ENCODE peak calls at places on chromosomes 1 and 21, in five cellular contexts. V is activated T-cell treated with anti-CD3 and anti-CD28 coated beads for 24 hours, X is amniotic epithelial cell, Y is AG09309, M is AG04450. S is an unnamed sample.

GRCh38 chr1:27116697-27117096 is 38.2 kb downstream of the SLC9A1 start:
- DNase-seq in V (no peak), X (no peak), Y (no peak), M (no peak), S (no peak)

GRCh38 chr1:14697371-14697770 is 98.9 kb downstream of the KAZN start:
- DNase-seq in V (no peak), X (no peak), Y (no peak), M (no peak), S (no peak)

GRCh38 chr1:198497326-198498220 is 42.9 kb downstream of the ATP6V1G3 start:
- DNase-seq in V (no peak), X (peak), Y (peak), M (no peak), S (no peak)

GRCh38 chr1:14894811-14895524 is 258.6 kb upstream of the TMEM51 start:
- DNase-seq in V (no peak), X (no peak), Y (no peak), M (no peak), S (no peak)

GRCh38 chr1:202861420-202862121 is 27.4 kb downstream of the RABIF start:
- DNase-seq in V (peak), X (peak), Y (peak), M (peak), S (peak)

GRCh38 chr1:25030674-25031589 is 100.9 kb upstream of the RUNX3 start:
- DNase-seq in V (peak), X (no peak), Y (no peak), M (no peak), S (no peak)

GRCh38 chr21:44052071-44052829 is 40.1 kb downstream of the TRAPPC10 start:
- DNase-seq in V (no peak), X (no peak), Y (no peak), M (no peak), S (peak)

GRCh38 chr21:43864806-43865470 is at the start of gene AGPAT3:
- DNase-seq in V (no peak), X (no peak), Y (no peak), M (no peak), S (no peak)

GRCh38 chr1:41516168-41516961 is 31.9 kb upstream of the EDN2 start:
- DNase-seq in V (peak), X (peak), Y (peak), M (peak), S (peak)

GRCh38 chr1:54459140-54459539 is 52.9 kb upstream of the SSBP3 start:
- DNase-seq in V (no peak), X (no peak), Y (no peak), M (no peak), S (no peak)

GRCh38 chr1:236302941-236303340 is 21.2 kb upstream of the ERO1B start:
- DNase-seq in V (no peak), X (peak), Y (no peak), M (no peak), S (no peak)

GRCh38 chr1:67159233-67159632 is 7.0 kb upstream of the IL23R start:
- DNase-seq in V (no peak), X (peak), Y (no peak), M (no peak), S (no peak)

GRCh38 chr21:42493109-42494060 is 2.6 kb downstream of the RSPH1 start:
- DNase-seq in V (no peak), X (no peak), Y (no peak), M (no peak), S (no peak)

GRCh38 chr1:182761396-182762395 is 27.9 kb upstream of the NPL start:
- DNase-seq in V (no peak), X (no peak), Y (no peak), M (no peak), S (no peak)

GRCh38 chr1:116682641-116683221 is 15.2 kb upstream of the IGSF3 start:
- DNase-seq in V (no peak), X (no peak), Y (no peak), M (no peak), S (no peak)

GRCh38 chr1:33826311-33826710 is 37.6 kb upstream of the HMGB4 start:
- DNase-seq in V (no peak), X (no peak), Y (no peak), M (no peak), S (no peak)

GRCh38 chr1:3909615-3910014 is 9.5 kb upstream of the C1orf174 start:
- DNase-seq in V (no peak), X (no peak), Y (no peak), M (no peak), S (peak)

GRCh38 chr1:54347955-54348699 is 58.1 kb downstream of the SSBP3 start:
- DNase-seq in V (no peak), X (no peak), Y (no peak), M (no peak), S (peak)

GRCh38 chr1:10674700-10675598 is 121.5 kb downstream of the CASZ1 start:
- DNase-seq in V (no peak), X (no peak), Y (no peak), M (no peak), S (peak)

GRCh38 chr1:192747942-192748341 is 60.9 kb upstream of the RGS2 start:
- DNase-seq in V (no peak), X (peak), Y (no peak), M (no peak), S (no peak)

GRCh38 chr1:80722611-80723010 is 1078.1 kb upstream of the ADGRL2 start:
- DNase-seq in V (no peak), X (no peak), Y (no peak), M (no peak), S (no peak)

GRCh38 chr1:111468717-111469100 is 5.1 kb upstream of the C1orf162 start:
- DNase-seq in V (no peak), X (no peak), Y (no peak), M (no peak), S (no peak)

GRCh38 chr1:158563852-158564251 is 6.5 kb downstream of the OR6P1 start:
- DNase-seq in V (no peak), X (no peak), Y (no peak), M (no peak), S (no peak)

GRCh38 chr1:12541274-12542137 is 76.5 kb downstream of the DHRS3 start:
- DNase-seq in V (no peak), X (peak), Y (no peak), M (no peak), S (no peak)

GRCh38 chr1:179807691-179808485 is 64.8 kb downstream of the FAM163A start:
- DNase-seq in V (no peak), X (peak), Y (peak), M (peak), S (no peak)

GRCh38 chr1:164380893-164381292 is 178.1 kb upstream of the PBX1 start:
- DNase-seq in V (no peak), X (no peak), Y (peak), M (no peak), S (no peak)

GRCh38 chr21:28283652-28284490 is 708.8 kb downstream of the LTN1 start:
- DNase-seq in V (no peak), X (peak), Y (peak), M (peak), S (no peak)

GRCh38 chr1:31665264-31665878 is 20.7 kb upstream of the PEF1 start:
- DNase-seq in V (no peak), X (no peak), Y (no peak), M (no peak), S (no peak)

GRCh38 chr1:235206533-235207201 is 45.6 kb upstream of the RBM34 start:
- DNase-seq in V (no peak), X (peak), Y (no peak), M (no peak), S (no peak)

GRCh38 chr1:1373051-1373450 is 2.0 kb downstream of the AURKAIP1 start:
- DNase-seq in V (no peak), X (no peak), Y (no peak), M (no peak), S (no peak)

GRCh38 chr1:23126801-23127200 is 41.9 kb downstream of the LUZP1 start:
- DNase-seq in V (no peak), X (peak), Y (no peak), M (peak), S (no peak)